ENCODE peak calls at places on chromosome 12, in six cellular contexts. A is DMS 273 treated with DMSO at 0.1 percent for 48 hours; Y is osteoblast; X is upper lobe of right lung; R is activated naive CD8-positive, alpha-beta T cell treated with anti-CD3 and anti-CD28 coated beads, Interleukin-2, amount 50 U/mL, for 24 hours; K is NCI-H1105. I is an unnamed sample.

GRCh38 chr12:106171117-106171750 is 32.5 kb upstream of the NUAK1 start:
- DNase-seq in A (no peak), Y (no peak), X (no peak), R (no peak), K (no peak), I (no peak)

GRCh38 chr12:121796855-121797751 is 3.6 kb upstream of the RHOF start:
- DNase-seq in A (no peak), Y (peak), X (peak), R (no peak), K (peak), I (no peak)

GRCh38 chr12:1797011-1797901 is 23.1 kb upstream of the LRTM2 start:
- DNase-seq in A (no peak), Y (no peak), X (peak), R (peak), K (no peak), I (no peak)

GRCh38 chr12:121805800-121806555 is 2.2 kb downstream of the SETD1B start:
- DNase-seq in A (no peak), Y (no peak), X (no peak), R (peak), K (no peak), I (no peak)

GRCh38 chr12:12467701-12468218 is 94.9 kb downstream of the DUSP16 start:
- DNase-seq in A (no peak), Y (no peak), X (peak), R (peak), K (no peak), I (no peak)

GRCh38 chr12:67457799-67458680 is 188.9 kb downstream of the CAND1 start:
- DNase-seq in A (no peak), Y (no peak), X (no peak), R (no peak), K (no peak), I (no peak)

GRCh38 chr12:52945389-52946232 is 3.3 kb upstream of the KRT18 start:
- DNase-seq in A (no peak), Y (peak), X (peak), R (no peak), K (no peak), I (no peak)

GRCh38 chr12:68162374-68162773 is 2.8 kb upstream of the IFNG start:
- DNase-seq in A (no peak), Y (no peak), X (no peak), R (no peak), K (no peak), I (no peak)

GRCh38 chr12:118126119-118126757 is 9.7 kb upstream of the PEBP1 start:
- DNase-seq in A (no peak), Y (no peak), X (peak), R (no peak), K (peak), I (peak)

GRCh38 chr12:4269279-4269991 is 4.1 kb upstream of the CCND2 start:
- DNase-seq in A (no peak), Y (no peak), X (peak), R (peak), K (peak), I (peak)

GRCh38 chr12:857611-858010 is 91.9 kb downstream of the RAD52 start:
- DNase-seq in A (no peak), Y (peak), X (no peak), R (no peak), K (no peak), I (no peak)

I was measured in NCI-H446.